ENCODE peak calls at places on chromosomes 7 and 10, in seven cellular contexts. D is sigmoid colon, S is neural progenitor cell, R is upper lobe of right lung, M is NCI-H1105 treated with DMSO at 0.1 percent for 48 hours, Q is AG08395, F is GM13976. H is an unnamed sample.

GRCh38 chr7:517848-518629 is 1.6 kb downstream of the PDGFA start:
- DNase-seq in D (peak; percentile 90), S (peak; percentile 71), R (peak; percentile 82), M (no peak), Q (peak; percentile 46), F (no peak), H (peak; percentile 70)

GRCh38 chr10:21579291-21579690 is 45.3 kb downstream of the MLLT10 start:
- DNase-seq in D (no peak), S (no peak), R (no peak), M (no peak), Q (no peak), F (no peak), H (no peak)

GRCh38 chr7:3063016-3063753 is 19.5 kb upstream of the CARD11 start:
- DNase-seq in D (no peak), S (no peak), R (no peak), M (no peak), Q (no peak), F (peak; percentile 73), H (no peak)

GRCh38 chr10:91433620-91434019 is 23.5 kb downstream of the HECTD2 start:
- DNase-seq in D (no peak), S (no peak), R (no peak), M (no peak), Q (no peak), F (no peak), H (no peak)

GRCh38 chr7:21869785-21870402 is 75.8 kb downstream of the CDCA7L start:
- DNase-seq in D (no peak), S (peak; percentile 28), R (no peak), M (no peak), Q (peak; percentile 6), F (no peak), H (peak; percentile 33)

GRCh38 chr7:120857558-120858298 is at the start of gene TSPAN12:
- DNase-seq in D (peak; percentile 89), S (peak; percentile 95), R (peak; percentile 93), M (peak; percentile 68), Q (peak; percentile 81), F (peak; percentile 88), H (peak; percentile 64)

GRCh38 chr10:27621441-27621840 is 117.3 kb downstream of the RAB18 start:
- DNase-seq in D (no peak), S (no peak), R (no peak), M (no peak), Q (peak; percentile 64), F (no peak), H (no peak)

GRCh38 chr7:53690411-53690810 is 655.0 kb downstream of the POM121L12 start:
- DNase-seq in D (no peak), S (no peak), R (no peak), M (no peak), Q (no peak), F (no peak), H (no peak)

GRCh38 chr10:98446121-98446655 is 547 bp downstream of the HPS1 start:
- DNase-seq in D (peak; percentile 78), S (peak; percentile 62), R (peak; percentile 82), M (no peak), Q (peak; percentile 49), F (no peak), H (peak; percentile 23)

GRCh38 chr10:26365681-26366327 is 72.3 kb upstream of the APBB1IP start:
- DNase-seq in D (no peak), S (no peak), R (no peak), M (no peak), Q (no peak), F (no peak), H (no peak)

GRCh38 chr7:1109581-1110310 is 21.8 kb downstream of the GPER1 start:
- DNase-seq in D (no peak), S (no peak), R (no peak), M (no peak), Q (no peak), F (no peak), H (no peak)

GRCh38 chr7:6227294-6227846 is 45.1 kb downstream of the CYTH3 start:
- DNase-seq in D (no peak), S (no peak), R (no peak), M (peak; percentile 5), Q (no peak), F (no peak), H (peak; percentile 80)

GRCh38 chr10:120508966-120509365 is 51.9 kb downstream of the PLPP4 start:
- DNase-seq in D (no peak), S (no peak), R (no peak), M (no peak), Q (no peak), F (no peak), H (no peak)

GRCh38 chr7:3301831-3302618 is 973 bp downstream of the SDK1 start:
- DNase-seq in D (peak; percentile 67), S (peak; percentile 36), R (no peak), M (peak; percentile 51), Q (peak; percentile 10), F (no peak), H (peak; percentile 43)

GRCh38 chr7:105519353-105519752 is 2.7 kb downstream of the PUS7 start:
- DNase-seq in D (no peak), S (no peak), R (no peak), M (no peak), Q (no peak), F (no peak), H (no peak)

GRCh38 chr7:1898628-1899185 is 228.6 kb downstream of the ELFN1 start:
- DNase-seq in D (no peak), S (no peak), R (no peak), M (no peak), Q (no peak), F (no peak), H (no peak)

GRCh38 chr10:30736685-30737232 is 107.2 kb upstream of the LYZL2 start:
- DNase-seq in D (peak; percentile 95), S (no peak), R (no peak), M (no peak), Q (peak; percentile 96), F (peak; percentile 62), H (peak; percentile 99)

H was measured in fibroblast of pulmonary artery.